ENCODE peak calls at places on chromosomes 2 and 18, in five cellular contexts. Q is endothelial cell, Z is fibroblast of pulmonary artery, Y is HFFc6, R is heart right ventricle. L is an unnamed sample.

GRCh38 chr2:147173186-147173575 is 671.6 kb upstream of the ACVR2A start:
- DNase-seq in Q (no peak), Z (peak; percentile 11), Y (no peak), R (no peak), L (peak; percentile 85)

GRCh38 chr18:2908946-2909335 is 62.1 kb downstream of the EMILIN2 start:
- DNase-seq in Q (no peak), Z (no peak), Y (no peak), R (no peak), L (no peak)

GRCh38 chr2:66582975-66583842 is 148.3 kb downstream of the MEIS1 start:
- DNase-seq in Q (no peak), Z (no peak), Y (no peak), R (no peak), L (peak; percentile 16)

GRCh38 chr2:37653805-37654378 is 17.6 kb downstream of the CDC42EP3 start:
- DNase-seq in Q (peak; percentile 30), Z (no peak), Y (no peak), R (peak; percentile 68), L (peak; percentile 43)

GRCh38 chr2:226701052-226701451 is 98.6 kb downstream of the IRS1 start:
- DNase-seq in Q (no peak), Z (peak; percentile 74), Y (peak; percentile 89), R (no peak), L (peak; percentile 99)

GRCh38 chr2:230672836-230673235 is 39.8 kb upstream of the CAB39 start:
- DNase-seq in Q (no peak), Z (no peak), Y (no peak), R (no peak), L (no peak)

GRCh38 chr2:102806250-102806837 is 44.5 kb downstream of the TMEM182 start:
- DNase-seq in Q (peak; percentile 83), Z (peak; percentile 79), Y (peak; percentile 64), R (peak; percentile 78), L (peak; percentile 66)

GRCh38 chr2:79084495-79085135 is 3.2 kb downstream of the REG1B start:
- DNase-seq in Q (no peak), Z (no peak), Y (no peak), R (no peak), L (no peak)

GRCh38 chr2:200199576-200200263 is 106.8 kb upstream of the SPATS2L start:
- DNase-seq in Q (no peak), Z (no peak), Y (no peak), R (no peak), L (no peak)

GRCh38 chr18:70172225-70172624 is 33.3 kb downstream of the RTTN start:
- DNase-seq in Q (no peak), Z (peak; percentile 57), Y (peak; percentile 19), R (no peak), L (peak; percentile 38)

GRCh38 chr2:215626812-215627281 is 191.0 kb upstream of the FN1 start:
- DNase-seq in Q (no peak), Z (peak; percentile 59), Y (no peak), R (no peak), L (peak; percentile 67)

GRCh38 chr2:98263362-98263761 is 82.9 kb upstream of the CNGA3 start:
- DNase-seq in Q (no peak), Z (no peak), Y (no peak), R (no peak), L (no peak)

GRCh38 chr2:71605781-71606241 is 152.4 kb downstream of the DYSF start:
- DNase-seq in Q (peak; percentile 3), Z (no peak), Y (no peak), R (no peak), L (no peak)

GRCh38 chr2:132620115-132620514 is 49.9 kb downstream of the LYPD1 start:
- DNase-seq in Q (no peak), Z (no peak), Y (peak; percentile 25), R (no peak), L (peak; percentile 57)

GRCh38 chr18:33184918-33185317 is 255.6 kb downstream of the CCDC178 start:
- DNase-seq in Q (no peak), Z (no peak), Y (no peak), R (no peak), L (no peak)
- TF ChIP-seq CTCF in Q (peak; percentile 42), Z (no peak), Y (no peak), R (no peak), L (no peak)

GRCh38 chr18:61955644-61956043 is 62.8 kb upstream of the RNF152 start:
- DNase-seq in Q (no peak), Z (no peak), Y (no peak), R (no peak), L (no peak)
- TF ChIP-seq CTCF in Q (no peak), Z (no peak), Y (no peak), R (no peak), L (no peak)

DNA sequence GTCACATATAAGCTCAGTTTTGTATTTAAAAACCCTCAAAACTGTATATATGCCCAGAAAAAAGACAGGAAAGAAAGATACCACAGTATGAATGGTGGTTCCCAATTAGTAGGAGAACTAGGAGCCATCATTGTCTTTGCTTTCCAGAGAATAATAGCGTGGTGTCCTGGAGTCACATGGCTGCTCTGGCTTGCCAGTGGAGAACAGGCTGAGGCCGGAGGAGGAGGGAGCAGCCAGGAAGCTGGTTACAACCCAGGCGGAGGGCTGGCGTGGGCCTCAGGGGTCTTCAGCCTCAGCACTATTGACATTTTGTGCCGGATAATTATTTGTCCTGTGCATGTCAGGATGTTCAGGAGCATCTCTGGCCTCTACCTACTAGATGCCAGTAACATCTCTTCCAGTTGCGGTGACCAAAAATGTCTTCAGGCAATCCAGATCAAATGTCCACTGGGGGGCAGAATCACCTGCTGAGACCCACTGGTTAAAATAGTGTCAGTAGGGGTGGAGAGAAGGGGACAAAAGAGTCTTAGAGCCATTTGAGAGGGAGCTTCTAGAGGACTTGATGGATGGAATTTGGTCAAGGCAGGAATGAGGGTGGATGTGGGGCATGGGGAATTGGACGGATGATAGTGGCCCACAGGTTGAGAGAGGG is 144.8 kb downstream of the AGAP1 start:
- DNase-seq in Q (peak; percentile 30), Z (no peak), Y (peak; percentile 3), R (no peak), L (no peak)
- TF ChIP-seq CTCF in Q (no peak), Z (peak; percentile 4), Y (peak; percentile 66), R (no peak), L (no peak)

GRCh38 chr2:84906900-84907714 is 1.7 kb downstream of the TMSB10 start:
- DNase-seq in Q (peak; percentile 36), Z (peak; percentile 95), Y (peak; percentile 81), R (peak; percentile 88), L (peak; percentile 90)

GRCh38 chr2:84904151-84904550 is 1.3 kb upstream of the TMSB10 start:
- DNase-seq in Q (no peak), Z (no peak), Y (no peak), R (no peak), L (no peak)

GRCh38 chr2:84904717-84905174 is 710 bp upstream of the TMSB10 start:
- DNase-seq in Q (peak; percentile 56), Z (peak; percentile 77), Y (no peak), R (peak; percentile 82), L (peak; percentile 52)

GRCh38 chr2:84906108-84906899 is 848 bp downstream of the TMSB10 start:
- DNase-seq in Q (no peak), Z (no peak), Y (no peak), R (peak; percentile 40), L (no peak)

GRCh38 chr2:84905181-84906107 is at the start of gene TMSB10:
- DNase-seq in Q (peak; percentile 92), Z (peak; percentile 85), Y (peak; percentile 88), R (peak; percentile 91), L (peak; percentile 86)
- TF ChIP-seq CTCF in Q (no peak), Z (no peak), Y (peak; percentile 59), R (peak; percentile 26), L (no peak)

GRCh38 chr2:6526093-6526824 is 339.4 kb downstream of the CMPK2 start:
- DNase-seq in Q (peak; percentile 10), Z (no peak), Y (no peak), R (no peak), L (no peak)
- TF ChIP-seq CTCF in Q (peak; percentile 54), Z (no peak), Y (peak; percentile 46), R (no peak), L (no peak)

DNA sequence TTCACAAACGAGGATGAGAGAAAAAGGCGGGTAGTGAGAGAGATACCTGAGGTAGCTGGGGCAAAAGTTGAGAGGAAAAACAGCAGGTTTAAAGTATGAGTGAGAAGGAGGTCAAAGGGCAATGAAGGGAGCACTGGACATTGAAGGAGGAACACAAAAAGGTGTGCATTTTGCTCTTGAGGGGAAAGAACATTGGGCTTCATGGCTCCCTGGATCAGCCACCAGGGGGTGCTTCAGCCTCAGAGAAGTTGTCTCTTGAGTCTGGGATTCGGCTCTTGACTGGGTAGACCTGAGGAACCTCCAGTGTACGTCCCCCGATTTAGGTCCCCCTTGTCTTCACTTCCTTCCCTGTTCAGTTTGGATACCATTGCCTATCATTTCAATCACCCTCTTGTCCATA is 128.5 kb downstream of the RAPGEF4 start:
- DNase-seq in Q (peak; percentile 44), Z (peak; percentile 49), Y (no peak), R (peak; percentile 42), L (no peak)
- TF ChIP-seq CTCF in Q (peak; percentile 76), Z (peak; percentile 65), Y (peak; percentile 88), R (peak; percentile 59), L (peak; percentile 54)

GRCh38 chr2:196849895-196850294 is 40.7 kb upstream of the C2orf66 start:
- DNase-seq in Q (no peak), Z (peak; percentile 64), Y (peak; percentile 46), R (no peak), L (peak; percentile 42)
- TF ChIP-seq CTCF in Q (no peak), Z (peak; percentile 59), Y (peak; percentile 72), R (peak; percentile 28), L (peak; percentile 53)

DNA sequence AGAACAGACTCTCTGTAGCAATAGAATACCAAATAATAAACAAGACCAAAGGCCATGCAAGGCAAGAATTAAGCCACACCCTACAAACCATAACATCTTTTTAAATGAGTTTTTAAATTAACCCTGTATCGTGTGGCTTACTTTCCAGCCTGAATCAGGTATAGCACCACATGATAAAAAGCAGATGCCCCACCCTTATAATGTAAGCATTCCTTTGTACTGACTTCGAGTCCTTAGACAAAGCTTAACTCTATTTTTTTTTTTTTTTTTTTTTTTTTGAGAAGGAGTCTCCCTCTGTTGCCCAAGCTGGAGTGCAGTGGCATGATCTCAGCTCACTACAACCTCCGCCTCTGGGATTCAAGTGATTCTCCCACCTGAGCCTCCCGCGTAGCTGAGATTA is 1.7 kb upstream of the C2orf42 start:
- DNase-seq in Q (no peak), Z (no peak), Y (no peak), R (no peak), L (no peak)
- TF ChIP-seq CTCF in Q (no peak), Z (no peak), Y (no peak), R (no peak), L (no peak)

DNA sequence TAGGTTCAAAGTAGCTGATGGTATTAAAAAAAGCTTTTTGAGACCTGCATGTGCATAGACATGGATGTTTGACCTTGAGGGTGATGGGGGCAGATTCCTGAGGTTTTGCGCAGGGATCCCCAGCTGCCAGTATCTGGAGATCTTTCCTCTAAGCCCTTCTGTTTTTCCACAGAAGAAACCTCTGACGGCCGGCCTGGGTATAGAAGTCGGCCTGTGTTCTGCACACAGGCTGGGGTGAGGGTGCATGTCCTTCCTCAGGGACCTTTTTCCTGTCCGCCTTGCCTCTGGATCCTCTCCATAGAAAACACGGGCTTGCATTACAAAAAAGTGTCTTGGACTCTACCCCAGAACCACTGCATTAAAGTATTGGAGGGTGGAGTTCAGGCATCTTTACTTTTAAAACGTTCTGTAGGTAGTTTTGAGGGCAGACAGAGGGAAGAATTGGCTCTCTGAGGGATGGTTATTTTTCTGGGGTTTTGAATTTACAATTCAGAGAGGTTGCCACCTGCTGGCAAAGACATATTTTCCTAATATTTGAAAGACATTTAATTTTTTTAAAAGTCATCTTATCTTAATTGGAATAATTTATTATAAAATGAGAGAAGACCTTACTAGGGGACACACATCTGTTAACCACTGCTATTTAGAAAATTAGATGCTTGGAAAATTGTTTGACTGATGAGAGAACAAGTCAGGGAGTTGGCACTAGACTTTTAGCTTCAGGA is 350.6 kb downstream of the DCDC2C start:
- DNase-seq in Q (no peak), Z (peak; percentile 4), Y (no peak), R (no peak), L (no peak)
- TF ChIP-seq CTCF in Q (no peak), Z (peak; percentile 5), Y (peak; percentile 40), R (no peak), L (no peak)

GRCh38 chr2:233350708-233351107 is 3.6 kb upstream of the DGKD start:
- DNase-seq in Q (no peak), Z (peak; percentile 84), Y (peak; percentile 96), R (no peak), L (peak; percentile 73)
- TF ChIP-seq CTCF in Q (no peak), Z (peak; percentile 2), Y (peak; percentile 53), R (no peak), L (peak; percentile 25)

L was measured in AG10803.